ENCODE peak calls at places on chromosomes 5 and 9, in ten cellular contexts. D, R, G, L, M, F, V, N, U and C are unnamed samples.

GRCh38 chr9:9389904-9390303 is 1222.9 kb downstream of the PTPRD start:
- DNase-seq in F (no peak), D (no peak), L (no peak), N (no peak), R (no peak), U (no peak), G (no peak), M (no peak), V (no peak), C (no peak)

GRCh38 chr5:67318746-67319145 is 122.1 kb upstream of the CD180 start:
- DNase-seq in M (no peak), R (no peak), U (no peak), V (no peak), D (no peak), G (no peak), N (no peak), L (no peak), F (no peak), C (no peak)

GRCh38 chr5:157648275-157648990 is 3.8 kb downstream of the SOX30 start:
- DNase-seq in D (no peak), L (no peak), N (no peak), F (no peak), U (no peak), V (no peak), M (peak; percentile 54), G (no peak), R (no peak), C (no peak)

GRCh38 chr5:60076746-60077145 is 183.2 kb upstream of the PDE4D start:
- DNase-seq in R (no peak), M (no peak), V (peak; percentile 5), N (no peak), U (no peak), L (no peak), F (no peak), D (no peak), G (no peak), C (no peak)

GRCh38 chr9:107674937-107675277 is 185.3 kb upstream of the KLF4 start:
- DNase-seq in G (no peak), D (no peak), N (peak; percentile 53), V (no peak), R (no peak), L (no peak), U (peak; percentile 22), M (no peak), F (no peak), C (no peak)

GRCh38 chr5:31888513-31888912 is 249.6 kb downstream of the PDZD2 start:
- DNase-seq in F (no peak), D (no peak), V (no peak), M (no peak), L (no peak), N (no peak), G (no peak), R (no peak), U (no peak), C (no peak)

GRCh38 chr5:74895906-74896305 is 29.7 kb upstream of the FAM169A start:
- DNase-seq in G (no peak), V (no peak), N (peak; percentile 75), M (peak; percentile 88), L (no peak), D (peak; percentile 52), U (peak; percentile 77), R (peak; percentile 80), F (peak; percentile 82), C (no peak)

GRCh38 chr5:169923988-169924387 is 56.3 kb downstream of the INSYN2B start:
- DNase-seq in U (no peak), F (no peak), N (no peak), G (no peak), D (no peak), M (no peak), L (no peak), R (no peak), V (no peak), C (no peak)

GRCh38 chr5:2213121-2213730 is 330.5 kb upstream of the IRX4 start:
- DNase-seq in U (no peak), L (no peak), F (no peak), M (no peak), G (no peak), D (no peak), R (no peak), N (no peak), V (no peak), C (no peak)

GRCh38 chr9:6667633-6668280 is 22.2 kb upstream of the GLDC start:
- DNase-seq in N (no peak), V (no peak), G (no peak), U (no peak), M (peak; percentile 12), F (peak; percentile 49), L (peak; percentile 49), R (no peak), D (no peak), C (no peak)

GRCh38 chr5:31478901-31479300 is 53.0 kb downstream of the DROSHA start:
- DNase-seq in N (no peak), U (no peak), F (no peak), V (no peak), G (no peak), R (no peak), L (no peak), M (no peak), D (no peak), C (no peak)

GRCh38 chr5:14668247-14668646 is 3.7 kb downstream of the OTULIN start:
- DNase-seq in G (peak; percentile 30), R (no peak), F (no peak), N (no peak), L (no peak), V (no peak), D (no peak), U (no peak), M (no peak), C (no peak)

GRCh38 chr5:153159611-153160010 is 330.9 kb upstream of the GRIA1 start:
- DNase-seq in F (peak; percentile 7), M (peak; percentile 71), D (peak; percentile 87), V (no peak), N (no peak), R (no peak), G (no peak), U (no peak), L (no peak), C (no peak)

GRCh38 chr5:171893290-171893890 is 107.8 kb downstream of the SMIM23 start:
- DNase-seq in U (no peak), R (no peak), V (no peak), G (no peak), L (no peak), M (peak; percentile 69), F (peak; percentile 37), D (no peak), N (no peak), C (no peak)

GRCh38 chr5:73280821-73281746 is 108.1 kb downstream of the TMEM174 start:
- DNase-seq in D (peak; percentile 85), U (no peak), V (no peak), M (peak; percentile 87), F (peak; percentile 81), N (no peak), L (no peak), G (no peak), R (peak; percentile 42), C (no peak)

DNA sequence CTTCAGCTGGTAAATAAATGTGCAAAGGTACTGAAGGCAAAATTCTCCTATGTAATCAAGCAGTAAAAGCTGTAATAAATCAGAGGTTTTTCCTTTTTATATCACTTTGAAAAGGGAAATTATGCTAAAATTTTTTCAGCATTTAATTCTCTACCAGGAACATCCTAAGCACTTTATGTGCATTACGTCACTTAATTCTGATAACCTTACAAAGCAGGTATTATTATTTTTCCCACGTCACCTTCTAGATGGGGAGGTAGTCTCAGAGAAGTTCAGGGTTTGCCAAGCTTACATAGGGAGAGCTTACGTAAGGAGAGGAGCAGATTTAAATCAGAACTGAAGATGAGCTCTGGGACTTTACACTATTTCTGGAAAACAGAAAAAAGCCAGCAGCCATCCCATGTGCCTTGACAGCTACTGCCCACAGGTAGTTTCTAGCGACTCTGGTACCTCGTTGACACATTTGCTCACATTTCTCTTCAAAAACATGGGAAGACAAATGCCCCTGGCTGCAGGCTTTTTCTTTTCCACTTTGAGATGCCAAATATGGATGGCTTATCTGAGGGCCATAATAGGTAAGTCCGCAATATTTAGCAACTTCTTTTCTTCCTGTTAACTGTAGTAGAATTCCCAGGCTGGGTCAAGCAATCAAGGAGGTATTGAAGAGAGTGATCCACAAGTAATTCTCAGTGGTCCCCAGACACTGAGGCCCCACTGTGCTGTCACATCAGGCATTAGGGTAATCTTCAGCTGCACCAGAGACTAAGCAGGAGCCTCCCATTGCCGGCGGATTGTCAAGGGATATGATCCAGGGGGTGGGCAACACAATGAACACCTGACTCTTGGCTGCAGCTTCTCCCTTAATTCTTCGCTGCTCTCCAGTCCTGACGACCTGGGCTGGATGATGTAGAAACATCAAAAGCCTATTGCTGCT is 78.8 kb upstream of the IFNK start:
- DNase-seq in M (no peak), U (no peak), F (no peak), D (no peak), R (no peak), G (no peak), L (no peak), N (no peak), V (no peak), C (no peak)
- H3K27ac ChIP-seq in M (no peak overlapping the region), U (no peak overlapping the region), F (no peak overlapping the region), D (no peak overlapping the region), R (no peak overlapping the region), G (no peak overlapping the region), L (no peak overlapping the region), N (no peak overlapping the region), V (no peak overlapping the region), C (no peak overlapping the region)

DNA sequence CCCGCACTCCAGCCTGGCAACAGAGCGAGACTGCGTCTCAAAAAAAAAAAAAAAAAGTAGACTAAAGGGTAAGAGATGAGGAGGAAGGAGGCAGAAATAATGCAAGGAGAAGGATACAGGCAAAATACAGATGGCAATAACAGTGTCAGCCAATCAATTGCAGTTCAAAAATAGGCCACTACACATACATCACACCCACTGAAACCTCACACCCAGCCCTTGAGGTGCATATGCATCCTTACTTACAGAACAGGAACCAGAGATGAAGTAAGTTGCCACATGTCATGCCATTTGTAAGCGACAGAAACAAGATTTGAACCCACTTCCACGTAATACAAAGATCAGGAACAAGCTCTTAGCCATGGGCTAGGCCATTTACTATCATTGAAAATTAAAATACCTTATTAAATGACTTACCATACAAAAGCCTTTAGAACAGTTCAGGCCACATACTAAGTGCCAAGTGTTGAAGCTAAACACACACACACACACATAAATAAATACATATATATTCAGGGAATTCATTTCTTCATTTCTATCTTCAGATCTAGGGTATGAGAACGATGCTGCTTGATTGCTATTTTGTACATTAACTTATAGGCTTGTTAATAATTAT is 98.4 kb downstream of the FNBP1 start:
- DNase-seq in D (no peak), L (no peak), R (no peak), G (peak; percentile 25), V (no peak), N (no peak), F (peak; percentile 50), U (no peak), M (no peak), C (no peak)
- TF ChIP-seq CTCF in D (no peak), L (no peak), R (no peak), G (peak; percentile 27), V (no peak), N (no peak), F (no peak), U (no peak), M (no peak), C (no peak)

GRCh38 chr5:51385214-51385613 is 2.0 kb downstream of the ISL1 start:
- DNase-seq in F (no peak), N (no peak), G (no peak), V (no peak), U (no peak), L (no peak), D (no peak), R (no peak), M (no peak), C (no peak)
- H3K27ac ChIP-seq in F (no peak overlapping the region), N (no peak overlapping the region), G (no peak overlapping the region), V (no peak overlapping the region), U (no peak overlapping the region), L (no peak overlapping the region), D (no peak overlapping the region), R (no peak overlapping the region), M (no peak overlapping the region), C (no peak overlapping the region)

GRCh38 chr9:89225587-89225986 is 47.0 kb upstream of the SHC3 start:
- DNase-seq in G (no peak), F (no peak), D (no peak), V (no peak), L (no peak), M (peak; percentile 29), N (no peak), U (no peak), R (no peak), C (no peak)
- TF ChIP-seq CTCF in G (no peak), F (no peak), D (no peak), V (no peak), L (no peak), M (peak; percentile 13), N (no peak), U (no peak), R (no peak), C (no peak)